ENCODE peak calls at places on chromosomes 11 and 22, in five cellular contexts. One of them, this sample, is unnamed.

GRCh38 chr11:95652002-95652472 is 137.5 kb downstream of the FAM76B start:
- DNase-seq in breast epithelium: no peak
- DNase-seq in dorsolateral prefrontal cortex: no peak
- DNase-seq in CD8-positive, alpha-beta T cell: no peak
- DNase-seq in right atrium auricular region: no peak
- DNase-seq in this sample: no peak

GRCh38 chr11:116618461-116618860 is 154.3 kb downstream of the BUD13 start:
- DNase-seq in breast epithelium: no peak
- DNase-seq in right atrium auricular region: no peak
- DNase-seq in dorsolateral prefrontal cortex: no peak
- DNase-seq in CD8-positive, alpha-beta T cell: no peak
- DNase-seq in this sample: no peak

GRCh38 chr11:104127828-104128227 is 36.1 kb downstream of the PDGFD start:
- DNase-seq in breast epithelium: no peak
- DNase-seq in dorsolateral prefrontal cortex: no peak
- DNase-seq in CD8-positive, alpha-beta T cell: no peak
- DNase-seq in right atrium auricular region: no peak
- DNase-seq in this sample: no peak

GRCh38 chr11:2387266-2387982 is 10.3 kb downstream of the CD81 start:
- DNase-seq in breast epithelium: no peak
- DNase-seq in right atrium auricular region: no peak
- DNase-seq in CD8-positive, alpha-beta T cell: peak
- DNase-seq in dorsolateral prefrontal cortex: no peak
- DNase-seq in this sample: no peak

GRCh38 chr11:106276859-106277436 is 199.5 kb downstream of the AASDHPPT start:
- DNase-seq in right atrium auricular region: no peak
- DNase-seq in dorsolateral prefrontal cortex: no peak
- DNase-seq in breast epithelium: no peak
- DNase-seq in CD8-positive, alpha-beta T cell: no peak
- DNase-seq in this sample: no peak

GRCh38 chr22:49295851-49296560 is 531.7 kb downstream of the BRD1 start:
- DNase-seq in right atrium auricular region: peak
- DNase-seq in breast epithelium: peak
- DNase-seq in CD8-positive, alpha-beta T cell: no peak
- DNase-seq in dorsolateral prefrontal cortex: no peak
- DNase-seq in this sample: no peak

GRCh38 chr11:34926101-34926830 is 9.8 kb downstream of the PDHX start:
- DNase-seq in right atrium auricular region: no peak
- DNase-seq in CD8-positive, alpha-beta T cell: no peak
- DNase-seq in dorsolateral prefrontal cortex: no peak
- DNase-seq in breast epithelium: no peak
- DNase-seq in this sample: peak

GRCh38 chr22:20433686-20434241 is 3.9 kb downstream of the SCARF2 start:
- DNase-seq in dorsolateral prefrontal cortex: no peak
- DNase-seq in CD8-positive, alpha-beta T cell: no peak
- DNase-seq in breast epithelium: no peak
- DNase-seq in right atrium auricular region: no peak
- DNase-seq in this sample: no peak

GRCh38 chr11:23509023-23509422 is 648.7 kb upstream of the CCDC179 start:
- DNase-seq in right atrium auricular region: no peak
- DNase-seq in CD8-positive, alpha-beta T cell: no peak
- DNase-seq in breast epithelium: no peak
- DNase-seq in dorsolateral prefrontal cortex: no peak
- DNase-seq in this sample: no peak

GRCh38 chr11:68002943-68003845 is 703 bp downstream of the UNC93B1 start:
- DNase-seq in right atrium auricular region: no peak
- DNase-seq in CD8-positive, alpha-beta T cell: peak
- DNase-seq in dorsolateral prefrontal cortex: no peak
- DNase-seq in breast epithelium: no peak
- DNase-seq in this sample: peak

GRCh38 chr11:1006762-1007161 is 29.8 kb downstream of the MUC6 start:
- DNase-seq in dorsolateral prefrontal cortex: peak
- DNase-seq in right atrium auricular region: no peak
- DNase-seq in breast epithelium: no peak
- DNase-seq in CD8-positive, alpha-beta T cell: no peak
- DNase-seq in this sample: no peak

GRCh38 chr11:30046211-30046945 is 29.5 kb upstream of the KCNA4 start:
- DNase-seq in breast epithelium: no peak
- DNase-seq in CD8-positive, alpha-beta T cell: no peak
- DNase-seq in right atrium auricular region: no peak
- DNase-seq in dorsolateral prefrontal cortex: no peak
- DNase-seq in this sample: no peak

GRCh38 chr11:88068848-88069554 is 106.2 kb downstream of the RAB38 start:
- DNase-seq in dorsolateral prefrontal cortex: no peak
- DNase-seq in breast epithelium: no peak
- DNase-seq in CD8-positive, alpha-beta T cell: no peak
- DNase-seq in right atrium auricular region: no peak
- DNase-seq in this sample: no peak

GRCh38 chr11:28383471-28383870 is 275.3 kb downstream of the METTL15 start:
- DNase-seq in right atrium auricular region: no peak
- DNase-seq in dorsolateral prefrontal cortex: no peak
- DNase-seq in CD8-positive, alpha-beta T cell: no peak
- DNase-seq in breast epithelium: no peak
- DNase-seq in this sample: no peak

GRCh38 chr11:64694821-64695365 is 28.1 kb downstream of the NRXN2 start:
- DNase-seq in CD8-positive, alpha-beta T cell: no peak
- DNase-seq in right atrium auricular region: no peak
- DNase-seq in breast epithelium: no peak
- DNase-seq in dorsolateral prefrontal cortex: peak
- DNase-seq in this sample: peak

GRCh38 chr11:28140689-28141455 is 32.7 kb downstream of the METTL15 start:
- DNase-seq in CD8-positive, alpha-beta T cell: no peak
- DNase-seq in dorsolateral prefrontal cortex: no peak
- DNase-seq in right atrium auricular region: no peak
- DNase-seq in breast epithelium: no peak
- DNase-seq in this sample: no peak

DNA sequence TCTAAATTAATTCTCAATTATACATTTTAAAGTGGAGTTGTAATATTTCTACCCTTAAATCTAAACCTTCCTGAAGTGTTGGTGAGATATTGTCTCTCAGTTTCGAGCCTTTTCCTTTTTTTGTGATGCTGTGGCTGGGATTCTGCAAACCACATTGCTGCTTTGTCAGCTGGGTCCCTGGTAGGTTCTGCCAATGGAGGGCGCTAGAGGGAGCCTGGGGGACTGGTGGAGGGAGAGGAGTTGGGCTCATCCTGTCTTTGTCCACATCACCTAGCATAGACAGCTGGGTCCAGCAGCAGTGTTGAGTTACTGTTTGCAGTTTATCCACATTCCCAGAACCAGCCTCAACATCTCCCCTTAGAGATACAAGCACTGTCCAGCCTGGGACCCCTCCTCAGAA is 41.0 kb downstream of the TRAF6 start:
- DNase-seq in breast epithelium: no peak
- DNase-seq in CD8-positive, alpha-beta T cell: no peak
- DNase-seq in dorsolateral prefrontal cortex: no peak
- DNase-seq in right atrium auricular region: no peak
- DNase-seq in this sample: no peak
- TF ChIP-seq CTCF in breast epithelium: no peak
- TF ChIP-seq CTCF in CD8-positive, alpha-beta T cell: no peak
- TF ChIP-seq CTCF in dorsolateral prefrontal cortex: no peak
- TF ChIP-seq CTCF in right atrium auricular region: no peak
- TF ChIP-seq CTCF in this sample: no peak

GRCh38 chr22:43088979-43089717 is at the start of gene TTLL1:
- DNase-seq in CD8-positive, alpha-beta T cell: peak
- DNase-seq in right atrium auricular region: peak
- DNase-seq in dorsolateral prefrontal cortex: peak
- DNase-seq in breast epithelium: peak
- DNase-seq in this sample: peak
- TF ChIP-seq CTCF in CD8-positive, alpha-beta T cell: no peak
- TF ChIP-seq CTCF in right atrium auricular region: peak
- TF ChIP-seq CTCF in dorsolateral prefrontal cortex: no peak
- TF ChIP-seq CTCF in breast epithelium: no peak
- TF ChIP-seq CTCF in this sample: no peak

DNA sequence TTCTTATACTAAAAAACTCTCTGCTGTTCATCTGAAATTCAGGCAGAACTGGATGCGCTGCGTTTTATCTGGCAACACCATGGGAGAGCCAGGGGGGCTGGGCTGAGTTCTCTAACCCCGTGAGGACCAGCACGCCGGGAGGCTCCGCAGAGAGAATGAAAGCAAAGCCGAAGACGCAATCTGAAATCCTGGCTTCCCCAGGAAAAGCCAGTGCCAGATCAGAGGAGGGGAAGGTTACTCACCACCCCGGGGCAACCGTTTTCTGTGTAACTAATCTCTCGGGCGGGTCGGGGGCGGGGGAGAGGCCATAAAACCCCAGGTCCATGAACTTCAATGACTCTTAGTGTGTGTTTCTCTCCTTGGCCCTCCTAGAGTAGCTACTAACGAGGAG is 99.4 kb downstream of the SHANK2 start:
- DNase-seq in CD8-positive, alpha-beta T cell: no peak
- DNase-seq in breast epithelium: no peak
- DNase-seq in dorsolateral prefrontal cortex: no peak
- DNase-seq in right atrium auricular region: no peak
- DNase-seq in this sample: no peak
- TF ChIP-seq CTCF in CD8-positive, alpha-beta T cell: no peak
- TF ChIP-seq CTCF in breast epithelium: no peak
- TF ChIP-seq CTCF in dorsolateral prefrontal cortex: no peak
- TF ChIP-seq CTCF in right atrium auricular region: no peak
- TF ChIP-seq CTCF in this sample: no peak

DNA sequence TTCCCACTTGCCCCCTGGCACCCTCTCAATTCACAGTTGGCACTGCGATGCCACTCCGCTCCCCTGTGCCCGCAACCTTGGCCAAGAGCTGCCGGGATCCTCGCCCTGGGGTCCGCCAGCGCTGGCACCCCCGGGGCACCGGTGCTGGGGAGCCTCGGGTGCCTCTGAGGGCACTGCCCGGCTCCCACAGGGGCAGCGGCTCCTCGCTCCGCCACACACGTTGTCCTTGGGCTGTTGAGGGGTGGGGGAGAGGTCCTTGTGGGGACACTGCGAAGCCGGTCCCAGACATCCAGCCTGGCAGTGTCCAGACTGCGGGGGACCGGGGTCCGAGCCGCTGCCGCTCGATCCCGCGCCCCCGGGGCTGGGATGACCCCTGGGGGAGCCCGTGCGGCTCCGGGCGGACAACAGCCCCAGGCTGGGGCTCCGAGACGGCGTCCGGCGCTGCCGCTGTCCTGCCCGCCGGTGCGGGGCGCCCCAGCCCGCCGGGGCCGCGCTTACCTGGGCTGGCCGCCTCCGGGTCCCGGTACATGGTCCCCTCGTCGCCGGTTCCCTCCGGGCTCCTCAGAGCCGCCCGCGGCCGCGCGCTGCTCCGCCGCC is 486 bp downstream of the SYT7 start:
- DNase-seq in dorsolateral prefrontal cortex: no peak
- DNase-seq in CD8-positive, alpha-beta T cell: no peak
- DNase-seq in right atrium auricular region: no peak
- DNase-seq in breast epithelium: no peak
- DNase-seq in this sample: no peak
- TF ChIP-seq CTCF in dorsolateral prefrontal cortex: no peak
- TF ChIP-seq CTCF in CD8-positive, alpha-beta T cell: no peak
- TF ChIP-seq CTCF in right atrium auricular region: peak
- TF ChIP-seq CTCF in breast epithelium: no peak
- TF ChIP-seq CTCF in this sample: no peak

GRCh38 chr11:102139081-102139498 is 28.8 kb downstream of the YAP1 start:
- DNase-seq in right atrium auricular region: no peak
- DNase-seq in dorsolateral prefrontal cortex: no peak
- DNase-seq in breast epithelium: no peak
- DNase-seq in CD8-positive, alpha-beta T cell: no peak
- DNase-seq in this sample: no peak

GRCh38 chr11:102138223-102138622 is 28.0 kb downstream of the YAP1 start:
- DNase-seq in dorsolateral prefrontal cortex: no peak
- DNase-seq in CD8-positive, alpha-beta T cell: no peak
- DNase-seq in right atrium auricular region: no peak
- DNase-seq in breast epithelium: no peak
- DNase-seq in this sample: no peak

GRCh38 chr11:102135256-102135655 is 25.0 kb downstream of the YAP1 start:
- DNase-seq in right atrium auricular region: no peak
- DNase-seq in breast epithelium: no peak
- DNase-seq in dorsolateral prefrontal cortex: no peak
- DNase-seq in CD8-positive, alpha-beta T cell: no peak
- DNase-seq in this sample: no peak

GRCh38 chr11:102138677-102139076 is 28.4 kb downstream of the YAP1 start:
- DNase-seq in breast epithelium: no peak
- DNase-seq in dorsolateral prefrontal cortex: no peak
- DNase-seq in right atrium auricular region: no peak
- DNase-seq in CD8-positive, alpha-beta T cell: no peak
- DNase-seq in this sample: no peak

GRCh38 chr11:102134597-102134996 is 24.4 kb downstream of the YAP1 start:
- DNase-seq in dorsolateral prefrontal cortex: no peak
- DNase-seq in right atrium auricular region: no peak
- DNase-seq in breast epithelium: no peak
- DNase-seq in CD8-positive, alpha-beta T cell: no peak
- DNase-seq in this sample: no peak
- TF ChIP-seq CTCF in dorsolateral prefrontal cortex: no peak
- TF ChIP-seq CTCF in right atrium auricular region: no peak
- TF ChIP-seq CTCF in breast epithelium: no peak
- TF ChIP-seq CTCF in CD8-positive, alpha-beta T cell: no peak
- TF ChIP-seq CTCF in this sample: no peak

GRCh38 chr11:60263434-60263833 is 17.0 kb upstream of the MS4A4A start:
- DNase-seq in dorsolateral prefrontal cortex: no peak
- DNase-seq in CD8-positive, alpha-beta T cell: no peak
- DNase-seq in right atrium auricular region: no peak
- DNase-seq in breast epithelium: no peak
- DNase-seq in this sample: no peak

GRCh38 chr11:60261014-60261413 is 18.1 kb upstream of the MS4A4E start:
- DNase-seq in breast epithelium: no peak
- DNase-seq in right atrium auricular region: no peak
- DNase-seq in dorsolateral prefrontal cortex: no peak
- DNase-seq in CD8-positive, alpha-beta T cell: no peak
- DNase-seq in this sample: no peak

GRCh38 chr11:60264644-60265043 is 15.8 kb upstream of the MS4A4A start:
- DNase-seq in breast epithelium: no peak
- DNase-seq in dorsolateral prefrontal cortex: no peak
- DNase-seq in CD8-positive, alpha-beta T cell: no peak
- DNase-seq in right atrium auricular region: no peak
- DNase-seq in this sample: no peak

GRCh38 chr11:60265373-60266214 is 14.9 kb upstream of the MS4A4A start:
- DNase-seq in breast epithelium: no peak
- DNase-seq in right atrium auricular region: no peak
- DNase-seq in CD8-positive, alpha-beta T cell: no peak
- DNase-seq in dorsolateral prefrontal cortex: no peak
- DNase-seq in this sample: peak
- TF ChIP-seq CTCF in breast epithelium: peak
- TF ChIP-seq CTCF in right atrium auricular region: peak
- TF ChIP-seq CTCF in CD8-positive, alpha-beta T cell: peak
- TF ChIP-seq CTCF in dorsolateral prefrontal cortex: peak
- TF ChIP-seq CTCF in this sample: peak